ENCODE peak calls at places on chromosomes 5 and 9, in four cellular contexts. L is A549, Q is IMR-90, H is K562. Z is an unnamed sample.
A peak's percentile ranks its signal among the peaks of the same experiment; 100 is the strongest.

GRCh38 chr5:9358961-9359686 is 186.8 kb downstream of the SEMA5A start:
- DNase-seq in L (no peak), Q (peak; percentile 88), H (no peak), Z (no peak)

GRCh38 chr5:163649522-163649921 is 144.1 kb downstream of the MAT2B start:
- DNase-seq in L (peak; percentile 5), Q (peak; percentile 62), H (no peak), Z (no peak)

GRCh38 chr5:126448720-126449119 is 25.5 kb downstream of the GRAMD2B start:
- DNase-seq in L (no peak), Q (no peak), H (no peak), Z (no peak)

GRCh38 chr5:113197456-113198200 is 221.0 kb downstream of the DCP2 start:
- DNase-seq in L (no peak), Q (no peak), H (no peak), Z (no peak)

GRCh38 chr9:115941561-115942315 is 211.9 kb upstream of the PAPPA start:
- DNase-seq in L (no peak), Q (peak; percentile 82), H (no peak), Z (no peak)

GRCh38 chr9:33151007-33151557 is 16.1 kb downstream of the B4GALT1 start:
- DNase-seq in L (peak; percentile 53), Q (peak; percentile 98), H (no peak), Z (no peak)

GRCh38 chr9:19782005-19782404 is 6.8 kb downstream of the SLC24A2 start:
- DNase-seq in L (peak; percentile 2), Q (no peak), H (no peak), Z (no peak)

GRCh38 chr9:98230354-98230753 is 25.1 kb downstream of the TBC1D2 start:
- DNase-seq in L (no peak), Q (no peak), H (no peak), Z (no peak)

GRCh38 chr9:134366223-134367031 is 40.2 kb downstream of the RXRA start:
- DNase-seq in L (peak; percentile 81), Q (peak; percentile 83), H (peak; percentile 45), Z (no peak)

GRCh38 chr5:134088291-134088690 is 26.2 kb upstream of the TCF7 start:
- DNase-seq in L (no peak), Q (no peak), H (no peak), Z (no peak)

GRCh38 chr5:115428248-115428647 is 116.3 kb downstream of the FEM1C start:
- DNase-seq in L (no peak), Q (no peak), H (no peak), Z (no peak)

GRCh38 chr5:50967388-50968039 is 301.1 kb downstream of the PARP8 start:
- DNase-seq in L (no peak), Q (no peak), H (no peak), Z (no peak)

GRCh38 chr9:97558701-97559101 is 57.2 kb downstream of the TMOD1 start:
- DNase-seq in L (no peak), Q (no peak), H (no peak), Z (no peak)

GRCh38 chr9:18798106-18798505 is 234.9 kb downstream of the SAXO1 start:
- DNase-seq in L (no peak), Q (peak; percentile 20), H (no peak), Z (no peak)

GRCh38 chr5:72015103-72015548 is 92.1 kb upstream of the MAP1B start:
- DNase-seq in L (peak; percentile 83), Q (peak; percentile 56), H (peak; percentile 29), Z (no peak)

GRCh38 chr9:137168575-137168906 is 1.3 kb downstream of the LRRC26 start:
- DNase-seq in L (peak; percentile 53), Q (no peak), H (peak; percentile 54), Z (no peak)

GRCh38 chr9:136050706-136051567 is 44.2 kb downstream of the NACC2 start:
- DNase-seq in L (no peak), Q (peak; percentile 16), H (no peak), Z (no peak)

GRCh38 chr9:133955821-133956411 is 36.2 kb downstream of the VAV2 start:
- DNase-seq in L (no peak), Q (peak; percentile 47), H (no peak), Z (no peak)

GRCh38 chr5:68033961-68034581 is 181.5 kb upstream of the PIK3R1 start:
- DNase-seq in L (no peak), Q (peak; percentile 54), H (no peak), Z (no peak)

GRCh38 chr5:142845954-142846398 is 75.8 kb downstream of the ARHGAP26 start:
- DNase-seq in L (no peak), Q (no peak), H (no peak), Z (no peak)

GRCh38 chr5:108238936-108239887 is 142.7 kb downstream of the FBXL17 start:
- DNase-seq in L (no peak), Q (no peak), H (no peak), Z (no peak)

GRCh38 chr5:79493596-79494343 is 20.2 kb downstream of the HOMER1 start:
- DNase-seq in L (no peak), Q (peak; percentile 36), H (no peak), Z (no peak)

GRCh38 chr9:127393680-127394079 is 3.3 kb upstream of the SLC2A8 start:
- DNase-seq in L (no peak), Q (peak; percentile 32), H (no peak), Z (no peak)

GRCh38 chr5:58394326-58394725 is 65.6 kb downstream of the PLK2 start:
- DNase-seq in L (no peak), Q (no peak), H (no peak), Z (no peak)

GRCh38 chr5:163915481-163915961 is 410.1 kb downstream of the MAT2B start:
- DNase-seq in L (no peak), Q (peak; percentile 57), H (no peak), Z (peak; percentile 62)

GRCh38 chr9:38339087-38339486 is 53.4 kb upstream of the ALDH1B1 start:
- DNase-seq in L (no peak), Q (peak; percentile 61), H (no peak), Z (peak; percentile 31)

GRCh38 chr5:159899067-159900049 is 16.9 kb upstream of the ADRA1B start:
- DNase-seq in L (no peak), Q (peak; percentile 70), H (no peak), Z (no peak)

GRCh38 chr5:109416882-109417281 is 7.1 kb upstream of the PJA2 start:
- DNase-seq in L (no peak), Q (no peak), H (no peak), Z (no peak)

GRCh38 chr9:73683862-73684591 is 532.4 kb downstream of the ANXA1 start:
- DNase-seq in L (peak; percentile 44), Q (no peak), H (no peak), Z (no peak)

GRCh38 chr9:126479515-126479914 is 134.2 kb upstream of the LMX1B start:
- DNase-seq in L (no peak), Q (no peak), H (no peak), Z (no peak)

GRCh38 chr5:94288937-94289336 is 329.5 kb downstream of the KIAA0825 start:
- DNase-seq in L (no peak), Q (peak; percentile 63), H (no peak), Z (no peak)

GRCh38 chr9:135508211-135508820 is 7.8 kb downstream of the MRPS2 start:
- DNase-seq in L (no peak), Q (no peak), H (no peak), Z (no peak)

GRCh38 chr9:134835987-134836386 is 44.6 kb upstream of the FCN2 start:
- DNase-seq in L (no peak), Q (no peak), H (no peak), Z (no peak)

GRCh38 chr5:92641031-92641962 is 939.7 kb downstream of the NR2F1-AS1 start:
- DNase-seq in L (peak; percentile 84), Q (peak; percentile 66), H (no peak), Z (no peak)

GRCh38 chr5:10860196-10860543 is 99.1 kb upstream of the DAP start:
- DNase-seq in L (no peak), Q (no peak), H (no peak), Z (no peak)

GRCh38 chr5:150081541-150082283 is 4.6 kb downstream of the CSF1R start:
- DNase-seq in L (no peak), Q (peak; percentile 26), H (no peak), Z (no peak)

GRCh38 chr5:170554566-170555267 is 50.9 kb downstream of the KCNIP1 start:
- DNase-seq in L (no peak), Q (peak; percentile 72), H (no peak), Z (no peak)

GRCh38 chr5:170553218-170553617 is 49.4 kb downstream of the KCNIP1 start:
- DNase-seq in L (no peak), Q (no peak), H (no peak), Z (no peak)

GRCh38 chr5:170551076-170551475 is 47.3 kb downstream of the KCNIP1 start:
- DNase-seq in L (no peak), Q (no peak), H (no peak), Z (no peak)

GRCh38 chr5:170551622-170552021 is 47.8 kb downstream of the KCNIP1 start:
- DNase-seq in L (no peak), Q (no peak), H (no peak), Z (no peak)

GRCh38 chr5:170552486-170553122 is 48.8 kb downstream of the KCNIP1 start:
- DNase-seq in L (no peak), Q (peak; percentile 88), H (no peak), Z (no peak)
- TF ChIP-seq ELK1 in L (no peak), Q (no peak), H (no peak), Z (no peak)

GRCh38 chr5:31770157-31770556 is 131.2 kb downstream of the PDZD2 start:
- DNase-seq in L (no peak), Q (no peak), H (no peak), Z (no peak)

GRCh38 chr5:31771045-31771444 is 132.1 kb downstream of the PDZD2 start:
- DNase-seq in L (no peak), Q (no peak), H (no peak), Z (peak; percentile 30)

GRCh38 chr5:31768784-31769183 is 129.9 kb downstream of the PDZD2 start:
- DNase-seq in L (no peak), Q (no peak), H (no peak), Z (no peak)

GRCh38 chr5:31767335-31768031 is 128.6 kb downstream of the PDZD2 start:
- DNase-seq in L (no peak), Q (no peak), H (no peak), Z (peak; percentile 26)

GRCh38 chr5:31768046-31768445 is 129.1 kb downstream of the PDZD2 start:
- DNase-seq in L (no peak), Q (no peak), H (no peak), Z (no peak)
- TF ChIP-seq ELK1 in L (no peak), Q (no peak), H (no peak), Z (no peak)

GRCh38 chr9:94851467-94851866 is 125.0 kb downstream of the AOPEP start:
- DNase-seq in L (no peak), Q (no peak), H (no peak), Z (no peak)

GRCh38 chr9:94846739-94847138 is 120.2 kb downstream of the AOPEP start:
- DNase-seq in L (no peak), Q (no peak), H (no peak), Z (no peak)

GRCh38 chr9:94850540-94851434 is 124.3 kb downstream of the AOPEP start:
- DNase-seq in L (no peak), Q (no peak), H (no peak), Z (no peak)

GRCh38 chr9:94843089-94843488 is 116.6 kb downstream of the AOPEP start:
- DNase-seq in L (no peak), Q (no peak), H (no peak), Z (no peak)

DNA sequence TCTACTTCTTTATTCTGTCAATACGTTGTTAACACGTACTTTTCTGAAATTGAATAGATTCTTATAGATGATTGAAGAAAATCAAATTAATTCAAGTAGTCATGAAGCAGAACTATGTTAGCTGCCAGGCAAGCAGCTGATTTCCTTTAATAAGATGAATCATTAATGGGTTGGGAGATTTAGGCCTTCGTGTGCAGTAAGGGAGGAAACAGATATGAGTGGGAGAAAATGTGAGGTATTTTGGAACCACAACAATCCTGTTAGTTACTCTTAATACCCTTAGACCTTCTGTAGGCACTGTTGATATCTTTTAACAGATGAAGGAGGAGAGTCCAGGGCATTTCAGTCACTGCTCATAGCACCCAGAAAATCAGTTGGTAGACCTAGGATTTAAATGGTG is 121.0 kb downstream of the AOPEP start:
- DNase-seq in L (no peak), Q (peak; percentile 86), H (no peak), Z (no peak)
- TF ChIP-seq ELK1 in L (no peak), Q (no peak), H (no peak), Z (no peak)

GRCh38 chr9:109141375-109141774 is 21.6 kb upstream of the TMEM245 start:
- DNase-seq in L (no peak), Q (no peak), H (no peak), Z (no peak)
- TF ChIP-seq ELK1 in L (no peak), Q (no peak), H (no peak), Z (no peak)